ENCODE peak calls at places on chromosomes 6 and 20, in nine cellular contexts. F is ovary, A is mesothelial cell of epicardium, I is HS-5, N is NCI-H510A treated with DMSO at 0.1 percent for 48 hours, T is DMS153, E is sciatic nerve, H is Caki2, S is GM06990. Q is an unnamed sample.

GRCh38 chr20:32189691-32190607 is 17.6 kb downstream of the PLAGL2 start:
- DNase-seq in F (peak), A (peak), I (no peak), N (peak), T (no peak), E (peak), H (no peak), S (peak), Q (no peak)

GRCh38 chr20:43910564-43910963 is 4.1 kb upstream of the TOX2 start:
- DNase-seq in F (no peak), A (peak), I (no peak), N (no peak), T (no peak), E (no peak), H (no peak), S (no peak), Q (no peak)

GRCh38 chr6:43733471-43734293 is 36.3 kb upstream of the VEGFA start:
- DNase-seq in F (no peak), A (no peak), I (no peak), N (no peak), T (no peak), E (peak), H (no peak), S (no peak), Q (no peak)

GRCh38 chr20:1336699-1337387 is 7.9 kb upstream of the SDCBP2 start:
- DNase-seq in F (peak), A (no peak), I (no peak), N (no peak), T (no peak), E (no peak), H (no peak), S (no peak), Q (no peak)

GRCh38 chr6:87152528-87152950 is 2.8 kb upstream of the ZNF292 start:
- DNase-seq in F (no peak), A (no peak), I (no peak), N (no peak), T (no peak), E (no peak), H (no peak), S (no peak), Q (no peak)

GRCh38 chr20:61695741-61696140 is 369.9 kb downstream of the TAF4 start:
- DNase-seq in F (no peak), A (no peak), I (no peak), N (no peak), T (no peak), E (no peak), H (no peak), S (no peak), Q (no peak)

GRCh38 chr20:14282140-14282539 is 55.3 kb downstream of the FLRT3 start:
- DNase-seq in F (no peak), A (no peak), I (no peak), N (no peak), T (no peak), E (no peak), H (no peak), S (no peak), Q (no peak)

GRCh38 chr6:15473741-15474161 is 189.1 kb downstream of the DTNBP1 start:
- DNase-seq in F (no peak), A (no peak), I (peak), N (no peak), T (no peak), E (no peak), H (no peak), S (no peak), Q (no peak)

GRCh38 chr6:170439366-170440351 is 113.4 kb downstream of the PSMB1 start:
- DNase-seq in F (no peak), A (peak), I (no peak), N (no peak), T (no peak), E (no peak), H (no peak), S (no peak), Q (no peak)

GRCh38 chr6:27280540-27281000 is 31.5 kb downstream of the POM121L2 start:
- DNase-seq in F (no peak), A (no peak), I (no peak), N (no peak), T (no peak), E (no peak), H (peak), S (no peak), Q (no peak)

GRCh38 chr6:151413372-151414145 is 22.2 kb upstream of the ZBTB2 start:
- DNase-seq in F (no peak), A (no peak), I (no peak), N (no peak), T (no peak), E (no peak), H (no peak), S (no peak), Q (no peak)

GRCh38 chr6:170451762-170452651 is 101.1 kb downstream of the PSMB1 start:
- DNase-seq in F (no peak), A (no peak), I (no peak), N (no peak), T (no peak), E (no peak), H (no peak), S (no peak), Q (no peak)

GRCh38 chr6:37705239-37706051 is 7.8 kb upstream of the MDGA1 start:
- DNase-seq in F (peak), A (peak), I (no peak), N (peak), T (peak), E (peak), H (peak), S (peak), Q (no peak)

GRCh38 chr6:26295691-26296555 is 69.1 kb upstream of the BTN3A2 start:
- DNase-seq in F (no peak), A (no peak), I (peak), N (no peak), T (no peak), E (no peak), H (peak), S (no peak), Q (no peak)

GRCh38 chr6:108165714-108166663 is at the start of gene NR2E1:
- DNase-seq in F (no peak), A (peak), I (no peak), N (no peak), T (no peak), E (no peak), H (no peak), S (no peak), Q (no peak)

GRCh38 chr6:116975600-116975999 is 98.6 kb downstream of the RFX6 start:
- DNase-seq in F (no peak), A (no peak), I (peak), N (no peak), T (no peak), E (no peak), H (no peak), S (no peak), Q (no peak)

GRCh38 chr20:43710370-43711044 is 16.3 kb downstream of the GTSF1L start:
- DNase-seq in F (no peak), A (no peak), I (no peak), N (no peak), T (no peak), E (no peak), H (no peak), S (peak), Q (no peak)

GRCh38 chr6:150238294-150238693 is 95.5 kb downstream of the PPP1R14C start:
- DNase-seq in F (no peak), A (no peak), I (no peak), N (no peak), T (no peak), E (no peak), H (no peak), S (no peak), Q (no peak)

GRCh38 chr20:24339179-24339578 is 130.2 kb upstream of the SYNDIG1 start:
- DNase-seq in F (no peak), A (no peak), I (no peak), N (no peak), T (no peak), E (no peak), H (no peak), S (no peak), Q (no peak)

GRCh38 chr6:36119927-36120477 is 10.3 kb upstream of the MAPK13 start:
- DNase-seq in F (no peak), A (no peak), I (no peak), N (no peak), T (no peak), E (no peak), H (no peak), S (no peak), Q (no peak)

GRCh38 chr20:34874094-34874654 is 1.5 kb upstream of the GGT7 start:
- DNase-seq in F (peak), A (peak), I (peak), N (peak), T (peak), E (peak), H (peak), S (no peak), Q (peak)

GRCh38 chr6:136341967-136342366 is 52.3 kb upstream of the BCLAF1 start:
- DNase-seq in F (no peak), A (no peak), I (no peak), N (no peak), T (no peak), E (no peak), H (no peak), S (no peak), Q (no peak)

GRCh38 chr6:15508363-15509330 is 154.2 kb downstream of the DTNBP1 start:
- DNase-seq in F (no peak), A (no peak), I (no peak), N (no peak), T (no peak), E (peak), H (no peak), S (no peak), Q (no peak)

GRCh38 chr6:83883240-83883639 is 23.8 kb downstream of the CYB5R4 start:
- DNase-seq in F (no peak), A (no peak), I (no peak), N (peak), T (peak), E (no peak), H (no peak), S (no peak), Q (no peak)

GRCh38 chr20:43536817-43537440 is 21.9 kb upstream of the SGK2 start:
- DNase-seq in F (no peak), A (no peak), I (no peak), N (no peak), T (no peak), E (no peak), H (peak), S (no peak), Q (no peak)

GRCh38 chr6:12717356-12717755 is 789 bp downstream of the PHACTR1 start:
- DNase-seq in F (no peak), A (no peak), I (no peak), N (no peak), T (no peak), E (no peak), H (no peak), S (no peak), Q (no peak)